ENCODE peak calls at places on chromosome 4, in five cellular contexts. One of them, this sample, is unnamed.

GRCh38 chr4:168028568-168028967 is 63.8 kb upstream of the ANXA10 start:
- DNase-seq in uterus: no peak
- DNase-seq in Karpas-422: no peak
- DNase-seq in neural progenitor cell: no peak
- DNase-seq in tibial nerve: no peak
- DNase-seq in this sample: no peak

GRCh38 chr4:77861500-77861899 is 1.1 kb upstream of the MRPL1 start:
- DNase-seq in tibial nerve: no peak
- DNase-seq in Karpas-422: no peak
- DNase-seq in neural progenitor cell: no peak
- DNase-seq in uterus: no peak
- DNase-seq in this sample: no peak

GRCh38 chr4:7275067-7275466 is 82.7 kb downstream of the SORCS2 start:
- DNase-seq in tibial nerve: no peak
- DNase-seq in neural progenitor cell: no peak
- DNase-seq in uterus: no peak
- DNase-seq in Karpas-422: no peak
- DNase-seq in this sample: no peak

GRCh38 chr4:42050850-42051249 is 60.5 kb downstream of the SLC30A9 start:
- DNase-seq in neural progenitor cell: no peak
- DNase-seq in tibial nerve: no peak
- DNase-seq in uterus: no peak
- DNase-seq in Karpas-422: no peak
- DNase-seq in this sample: no peak

GRCh38 chr4:163755013-163755412 is 260.5 kb downstream of the TMA16 start:
- DNase-seq in Karpas-422: peak; percentile 76
- DNase-seq in tibial nerve: no peak
- DNase-seq in neural progenitor cell: peak; percentile 5
- DNase-seq in uterus: no peak
- DNase-seq in this sample: peak; percentile 21

GRCh38 chr4:98619197-98619596 is 39.2 kb downstream of the TSPAN5 start:
- DNase-seq in neural progenitor cell: no peak
- DNase-seq in tibial nerve: no peak
- DNase-seq in Karpas-422: no peak
- DNase-seq in uterus: no peak
- DNase-seq in this sample: no peak

GRCh38 chr4:3465698-3466671 is 2.9 kb downstream of the DOK7 start:
- DNase-seq in Karpas-422: no peak
- DNase-seq in uterus: no peak
- DNase-seq in neural progenitor cell: peak; percentile 76
- DNase-seq in tibial nerve: no peak
- DNase-seq in this sample: no peak

GRCh38 chr4:145735330-145735638 is 55.3 kb downstream of the C4orf51 start:
- DNase-seq in Karpas-422: no peak
- DNase-seq in tibial nerve: no peak
- DNase-seq in uterus: no peak
- DNase-seq in neural progenitor cell: no peak
- DNase-seq in this sample: peak; percentile 99

GRCh38 chr4:95742872-95743271 is 97.0 kb upstream of the PDHA2 start:
- DNase-seq in uterus: no peak
- DNase-seq in Karpas-422: no peak
- DNase-seq in neural progenitor cell: no peak
- DNase-seq in tibial nerve: no peak
- DNase-seq in this sample: no peak

GRCh38 chr4:99202536-99202935 is 16.5 kb downstream of the ADH6 start:
- DNase-seq in tibial nerve: no peak
- DNase-seq in neural progenitor cell: no peak
- DNase-seq in Karpas-422: no peak
- DNase-seq in uterus: peak; percentile 41
- DNase-seq in this sample: no peak

GRCh38 chr4:153137168-153137567 is 67.1 kb upstream of the TRIM2 start:
- DNase-seq in tibial nerve: no peak
- DNase-seq in neural progenitor cell: no peak
- DNase-seq in uterus: peak; percentile 73
- DNase-seq in Karpas-422: no peak
- DNase-seq in this sample: no peak

GRCh38 chr4:145788765-145789164 is 108.8 kb downstream of the C4orf51 start:
- DNase-seq in Karpas-422: no peak
- DNase-seq in neural progenitor cell: no peak
- DNase-seq in tibial nerve: no peak
- DNase-seq in uterus: no peak
- DNase-seq in this sample: no peak

GRCh38 chr4:17166954-17167353 is 268.5 kb upstream of the LDB2 start:
- DNase-seq in uterus: peak; percentile 36
- DNase-seq in tibial nerve: no peak
- DNase-seq in neural progenitor cell: no peak
- DNase-seq in Karpas-422: no peak
- DNase-seq in this sample: no peak

GRCh38 chr4:163556169-163556568 is 61.7 kb downstream of the TMA16 start:
- DNase-seq in neural progenitor cell: no peak
- DNase-seq in Karpas-422: peak; percentile 74
- DNase-seq in uterus: no peak
- DNase-seq in tibial nerve: no peak
- DNase-seq in this sample: no peak

GRCh38 chr4:145904413-145905177 is 34.0 kb downstream of the ZNF827 start:
- DNase-seq in Karpas-422: no peak
- DNase-seq in tibial nerve: no peak
- DNase-seq in neural progenitor cell: no peak
- DNase-seq in uterus: no peak
- DNase-seq in this sample: peak; percentile 53

GRCh38 chr4:147599764-147600163 is 17.4 kb upstream of the TMEM184C start:
- DNase-seq in Karpas-422: no peak
- DNase-seq in uterus: no peak
- DNase-seq in tibial nerve: no peak
- DNase-seq in neural progenitor cell: no peak
- DNase-seq in this sample: no peak

GRCh38 chr4:20995591-20995990 is 295.3 kb downstream of the PACRGL start:
- DNase-seq in neural progenitor cell: no peak
- DNase-seq in tibial nerve: no peak
- DNase-seq in uterus: no peak
- DNase-seq in Karpas-422: no peak
- DNase-seq in this sample: no peak

GRCh38 chr4:184281231-184282139 is 63.8 kb upstream of the ENPP6 start:
- DNase-seq in tibial nerve: no peak
- DNase-seq in uterus: no peak
- DNase-seq in neural progenitor cell: no peak
- DNase-seq in Karpas-422: no peak
- DNase-seq in this sample: no peak

GRCh38 chr4:164087733-164088132 is 593.2 kb downstream of the TMA16 start:
- DNase-seq in uterus: no peak
- DNase-seq in neural progenitor cell: no peak
- DNase-seq in tibial nerve: no peak
- DNase-seq in Karpas-422: no peak
- DNase-seq in this sample: no peak

DNA sequence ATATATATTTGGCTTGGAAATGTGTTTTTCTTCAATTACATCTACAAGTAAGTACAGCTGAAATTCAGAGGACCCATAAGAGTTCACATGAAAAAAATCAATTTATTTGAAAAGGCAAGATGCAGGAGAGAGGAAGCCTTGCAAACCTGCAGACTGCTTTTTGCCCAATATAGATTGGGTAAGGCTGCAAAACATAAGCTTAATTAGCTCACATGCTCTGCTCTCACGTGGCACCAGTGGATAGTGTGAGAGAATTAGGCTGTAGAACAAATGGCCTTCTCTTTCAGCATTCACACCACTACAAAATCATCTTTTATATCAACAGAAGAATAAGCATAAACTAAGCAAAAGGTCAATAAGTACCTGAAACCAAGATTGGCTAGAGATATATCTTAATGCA is 26.1 kb downstream of the NUDT6 start:
- DNase-seq in Karpas-422: no peak
- DNase-seq in neural progenitor cell: no peak
- DNase-seq in uterus: no peak
- DNase-seq in tibial nerve: no peak
- DNase-seq in this sample: no peak
- H3K4me1 ChIP-seq in Karpas-422: no peaks in the 10 kb centered on the region
- H3K4me1 ChIP-seq in neural progenitor cell: no peaks in the 10 kb centered on the region
- H3K4me1 ChIP-seq in uterus: peaks cover 4% of the 10 kb centered on the region
- H3K4me1 ChIP-seq in tibial nerve: no peaks in the 10 kb centered on the region
- H3K4me1 ChIP-seq in this sample: peaks cover 16% of the 10 kb centered on the region

DNA sequence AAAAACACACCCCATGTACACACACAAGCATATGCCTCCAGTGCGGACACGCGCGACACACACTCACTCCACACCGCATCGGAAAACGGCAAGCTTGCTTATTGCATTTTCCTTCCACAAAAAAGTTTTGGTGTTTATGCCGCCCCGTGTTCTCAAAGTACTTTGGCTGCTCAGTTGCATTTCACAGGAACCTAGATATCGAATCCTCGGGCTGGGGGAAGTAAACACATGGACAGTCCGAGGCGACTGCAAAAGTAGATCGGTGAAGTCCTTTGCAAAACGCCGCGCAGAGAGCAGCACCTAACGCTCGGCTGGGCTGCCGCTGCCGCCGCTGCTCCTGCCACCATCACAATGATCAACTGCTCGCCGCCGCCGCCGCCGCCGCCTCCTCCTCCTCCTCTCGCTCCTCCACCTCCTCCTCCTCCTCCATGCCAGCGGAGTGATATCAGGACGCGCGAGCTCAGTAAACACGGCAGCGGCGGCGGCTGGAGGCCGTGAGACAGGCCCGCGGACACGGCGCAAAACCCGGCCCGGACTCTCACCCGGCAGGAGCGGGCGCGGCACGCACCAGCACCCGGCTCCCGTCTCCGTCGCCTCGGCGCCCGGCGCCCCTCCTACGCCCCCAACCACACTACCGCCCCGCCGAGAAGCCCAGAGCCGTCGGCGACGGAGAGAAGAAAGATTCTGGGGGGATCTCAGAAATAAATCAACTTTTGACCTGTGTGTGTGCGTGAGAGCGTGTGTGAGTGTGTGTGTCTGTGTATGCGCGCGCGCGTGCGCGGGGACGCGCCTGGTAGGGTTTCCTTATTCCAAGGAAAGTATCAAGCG is at the start of gene MAML3:
- DNase-seq in uterus: peak; percentile 95
- DNase-seq in neural progenitor cell: peak; percentile 96
- DNase-seq in tibial nerve: peak; percentile 90
- DNase-seq in Karpas-422: peak; percentile 97
- DNase-seq in this sample: peak; percentile 93
- H3K4me1 ChIP-seq in uterus: no peaks in the 10 kb centered on the region
- H3K4me1 ChIP-seq in neural progenitor cell: peaks cover 9% of the 10 kb centered on the region
- H3K4me1 ChIP-seq in tibial nerve: no peaks in the 10 kb centered on the region
- H3K4me1 ChIP-seq in Karpas-422: peaks cover 67% of the 10 kb centered on the region
- H3K4me1 ChIP-seq in this sample: peaks cover 3% of the 10 kb centered on the region

DNA sequence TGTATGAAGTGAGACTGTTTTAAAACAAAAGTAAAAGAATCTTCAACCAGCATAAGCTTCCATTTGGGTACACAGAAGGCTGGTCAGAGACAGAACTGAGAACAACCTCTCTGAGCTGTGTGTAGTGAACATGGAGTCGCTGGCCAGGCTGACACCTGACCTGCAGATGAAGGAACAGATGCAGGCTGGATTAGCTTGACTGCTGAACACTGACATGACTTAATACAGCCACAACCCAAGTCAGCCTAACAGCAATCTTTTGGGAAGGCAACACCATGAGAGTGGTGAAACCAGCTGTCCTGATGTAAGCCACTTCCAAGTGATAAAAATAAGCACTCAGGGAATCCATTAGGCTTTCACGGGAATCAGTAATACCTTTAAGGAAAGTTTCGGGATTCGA is 10.1 kb downstream of the SCARB2 start:
- DNase-seq in tibial nerve: no peak
- DNase-seq in Karpas-422: no peak
- DNase-seq in neural progenitor cell: no peak
- DNase-seq in uterus: no peak
- DNase-seq in this sample: no peak
- H3K4me1 ChIP-seq in tibial nerve: peaks cover 5% of the 10 kb centered on the region
- H3K4me1 ChIP-seq in Karpas-422: peaks cover 11% of the 10 kb centered on the region
- H3K4me1 ChIP-seq in neural progenitor cell: peaks cover 11% of the 10 kb centered on the region
- H3K4me1 ChIP-seq in uterus: peaks cover 35% of the 10 kb centered on the region
- H3K4me1 ChIP-seq in this sample: peaks cover 21% of the 10 kb centered on the region

GRCh38 chr4:56979674-56980073 is 978 bp downstream of the POLR2B start:
- DNase-seq in Karpas-422: peak; percentile 76
- DNase-seq in uterus: no peak
- DNase-seq in neural progenitor cell: peak; percentile 37
- DNase-seq in tibial nerve: no peak
- DNase-seq in this sample: no peak
- H3K4me1 ChIP-seq in Karpas-422: peaks cover 35% of the 10 kb centered on the region
- H3K4me1 ChIP-seq in uterus: peaks cover 8% of the 10 kb centered on the region
- H3K4me1 ChIP-seq in neural progenitor cell: peaks cover 13% of the 10 kb centered on the region
- H3K4me1 ChIP-seq in tibial nerve: no peaks in the 10 kb centered on the region
- H3K4me1 ChIP-seq in this sample: peaks cover 13% of the 10 kb centered on the region

DNA sequence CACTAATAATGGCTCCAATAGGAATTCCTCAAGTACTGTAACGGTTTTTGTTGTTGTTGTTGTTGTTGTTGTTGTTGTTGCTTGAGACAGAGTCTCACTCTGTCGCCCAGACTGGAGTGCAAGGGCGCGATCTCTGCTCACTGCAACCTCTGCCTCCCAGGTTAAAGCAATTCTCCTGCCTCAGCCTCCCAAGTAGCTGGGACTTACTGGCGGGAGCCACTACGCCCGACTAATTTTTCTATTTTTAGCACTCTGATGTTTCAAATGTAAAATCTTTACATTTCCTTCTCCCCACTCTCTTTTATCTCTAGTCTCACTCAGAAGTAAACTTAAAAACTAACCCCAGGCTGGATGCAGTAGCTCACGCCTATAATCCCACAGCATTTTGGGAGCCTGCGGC is 8.0 kb downstream of the ANKRD17 start:
- DNase-seq in Karpas-422: no peak
- DNase-seq in neural progenitor cell: no peak
- DNase-seq in uterus: no peak
- DNase-seq in tibial nerve: no peak
- DNase-seq in this sample: no peak
- H3K4me1 ChIP-seq in Karpas-422: peaks cover 27% of the 10 kb centered on the region
- H3K4me1 ChIP-seq in neural progenitor cell: no peaks in the 10 kb centered on the region
- H3K4me1 ChIP-seq in uterus: no peaks in the 10 kb centered on the region
- H3K4me1 ChIP-seq in tibial nerve: no peaks in the 10 kb centered on the region
- H3K4me1 ChIP-seq in this sample: peaks cover under 1% of the 10 kb centered on the region

GRCh38 chr4:155802573-155802972 is 43.8 kb downstream of the GUCY1B1 start:
- DNase-seq in uterus: no peak
- DNase-seq in Karpas-422: no peak
- DNase-seq in neural progenitor cell: no peak
- DNase-seq in tibial nerve: no peak
- DNase-seq in this sample: no peak
- H3K4me1 ChIP-seq in uterus: no peaks in the 10 kb centered on the region
- H3K4me1 ChIP-seq in Karpas-422: peaks cover 59% of the 10 kb centered on the region
- H3K4me1 ChIP-seq in neural progenitor cell: no peaks in the 10 kb centered on the region
- H3K4me1 ChIP-seq in tibial nerve: no peaks in the 10 kb centered on the region
- H3K4me1 ChIP-seq in this sample: no peaks in the 10 kb centered on the region

GRCh38 chr4:130026185-130026584 is 930.2 kb downstream of the C4orf33 start:
- DNase-seq in neural progenitor cell: peak; percentile 90
- DNase-seq in tibial nerve: no peak
- DNase-seq in Karpas-422: peak; percentile 54
- DNase-seq in uterus: no peak
- DNase-seq in this sample: no peak
- H3K4me1 ChIP-seq in neural progenitor cell: peaks cover 74% of the 10 kb centered on the region
- H3K4me1 ChIP-seq in tibial nerve: no peaks in the 10 kb centered on the region
- H3K4me1 ChIP-seq in Karpas-422: peaks cover 45% of the 10 kb centered on the region
- H3K4me1 ChIP-seq in uterus: no peaks in the 10 kb centered on the region
- H3K4me1 ChIP-seq in this sample: no peaks in the 10 kb centered on the region

GRCh38 chr4:142373610-142374009 is 472.5 kb downstream of the INPP4B start:
- DNase-seq in neural progenitor cell: no peak
- DNase-seq in tibial nerve: no peak
- DNase-seq in Karpas-422: no peak
- DNase-seq in uterus: no peak
- DNase-seq in this sample: no peak
- H3K4me1 ChIP-seq in neural progenitor cell: peaks cover 7% of the 10 kb centered on the region
- H3K4me1 ChIP-seq in tibial nerve: no peaks in the 10 kb centered on the region
- H3K4me1 ChIP-seq in Karpas-422: no peaks in the 10 kb centered on the region
- H3K4me1 ChIP-seq in uterus: no peaks in the 10 kb centered on the region
- H3K4me1 ChIP-seq in this sample: peaks cover 38% of the 10 kb centered on the region

This sample was measured in foreskin keratinocyte.